ENCODE peak calls at places on chromosomes 4 and X, in six cellular contexts. V is CD8-positive, alpha-beta memory T cell; K is upper lobe of right lung; A is GM23248; J is heart right ventricle; Q is psoas muscle. G is an unnamed sample.

GRCh38 chr4:87382116-87382515 is 8.9 kb downstream of the HSD17B11 start:
- DNase-seq in J (no peak), K (no peak), Q (no peak), V (no peak), A (no peak), G (no peak)

GRCh38 chr4:76035146-76035545 is 724 bp downstream of the CXCL11 start:
- DNase-seq in Q (no peak), J (no peak), K (no peak), A (no peak), V (no peak), G (no peak)

GRCh38 chrX:19133784-19134183 is 11.5 kb upstream of the ADGRG2 start:
- DNase-seq in A (no peak), Q (no peak), J (no peak), K (no peak), V (no peak), G (no peak)

GRCh38 chrX:53682885-53683555 is 3.5 kb downstream of the HUWE1 start:
- DNase-seq in K (no peak), J (peak), A (peak), V (peak), Q (peak), G (no peak)

GRCh38 chrX:41862562-41863184 is 60.7 kb downstream of the CASK start:
- DNase-seq in J (no peak), V (no peak), K (no peak), Q (no peak), A (no peak), G (no peak)

GRCh38 chrX:50066318-50066937 is 134.4 kb downstream of the AKAP4 start:
- DNase-seq in Q (no peak), A (no peak), V (no peak), J (no peak), K (no peak), G (no peak)

GRCh38 chrX:37357436-37357835 is 8.3 kb downstream of the PRRG1 start:
- DNase-seq in V (no peak), A (no peak), Q (no peak), K (no peak), J (no peak), G (no peak)

GRCh38 chrX:45191383-45191782 is 9.3 kb downstream of the DIPK2B start:
- DNase-seq in J (no peak), A (no peak), V (no peak), K (no peak), Q (no peak), G (no peak)

GRCh38 chr4:677431-678293 is 3.3 kb downstream of the MYL5 start:
- DNase-seq in K (no peak), A (peak), J (no peak), Q (no peak), V (no peak), G (peak)

GRCh38 chr4:73704314-73705055 is 35.9 kb upstream of the CXCL8 start:
- DNase-seq in J (peak), Q (peak), K (no peak), V (no peak), A (peak), G (peak)

GRCh38 chrX:150731795-150732194 is 38.6 kb downstream of the MTMR1 start:
- DNase-seq in V (no peak), J (peak), Q (no peak), A (peak), K (no peak), G (no peak)

GRCh38 chr4:61666248-61666647 is 466.1 kb downstream of the ADGRL3 start:
- DNase-seq in A (no peak), J (no peak), V (no peak), Q (no peak), K (no peak), G (no peak)

GRCh38 chr4:68132342-68132741 is 2.7 kb upstream of the TMPRSS11F start:
- DNase-seq in A (no peak), Q (no peak), V (no peak), J (no peak), K (no peak), G (no peak)

GRCh38 chr4:88219099-88219498 is 60.7 kb upstream of the ABCG2 start:
- DNase-seq in K (no peak), J (peak), V (no peak), Q (no peak), A (peak), G (no peak)

GRCh38 chr4:158002203-158002602 is 170.6 kb downstream of the GASK1B start:
- DNase-seq in K (no peak), Q (no peak), V (no peak), A (no peak), J (no peak), G (no peak)

GRCh38 chr4:139645458-139645857 is 20.2 kb upstream of the MGST2 start:
- DNase-seq in V (no peak), J (no peak), Q (no peak), A (no peak), K (no peak), G (no peak)

GRCh38 chrX:153766871-153767673 is 3.0 kb downstream of the PLXNB3 start:
- DNase-seq in A (no peak), K (peak), J (no peak), V (peak), Q (peak), G (no peak)

GRCh38 chr4:30716671-30717207 is 3.4 kb upstream of the PCDH7 start:
- DNase-seq in V (no peak), J (no peak), Q (no peak), K (no peak), A (peak), G (peak)

GRCh38 chrX:74286950-74287349 is 17.0 kb upstream of the ZCCHC13 start:
- DNase-seq in K (no peak), Q (no peak), V (no peak), A (peak), J (no peak), G (no peak)

GRCh38 chrX:46294234-46294633 is 251.0 kb downstream of the ZNF674 start:
- DNase-seq in K (no peak), V (no peak), J (no peak), A (peak), Q (no peak), G (no peak)

GRCh38 chrX:14489437-14489836 is 39.9 kb upstream of the GLRA2 start:
- DNase-seq in A (no peak), K (no peak), J (no peak), Q (no peak), V (no peak), G (no peak)

GRCh38 chr4:121873604-121874003 is 3.3 kb upstream of the BBS7 start:
- DNase-seq in A (no peak), K (no peak), V (no peak), Q (no peak), J (no peak), G (no peak)

GRCh38 chr4:121876070-121876469 is 5.8 kb upstream of the BBS7 start:
- DNase-seq in Q (no peak), J (no peak), K (no peak), A (no peak), V (no peak), G (no peak)

GRCh38 chr4:121875663-121876062 is 5.4 kb upstream of the BBS7 start:
- DNase-seq in Q (no peak), J (no peak), V (no peak), K (no peak), A (no peak), G (no peak)

DNA sequence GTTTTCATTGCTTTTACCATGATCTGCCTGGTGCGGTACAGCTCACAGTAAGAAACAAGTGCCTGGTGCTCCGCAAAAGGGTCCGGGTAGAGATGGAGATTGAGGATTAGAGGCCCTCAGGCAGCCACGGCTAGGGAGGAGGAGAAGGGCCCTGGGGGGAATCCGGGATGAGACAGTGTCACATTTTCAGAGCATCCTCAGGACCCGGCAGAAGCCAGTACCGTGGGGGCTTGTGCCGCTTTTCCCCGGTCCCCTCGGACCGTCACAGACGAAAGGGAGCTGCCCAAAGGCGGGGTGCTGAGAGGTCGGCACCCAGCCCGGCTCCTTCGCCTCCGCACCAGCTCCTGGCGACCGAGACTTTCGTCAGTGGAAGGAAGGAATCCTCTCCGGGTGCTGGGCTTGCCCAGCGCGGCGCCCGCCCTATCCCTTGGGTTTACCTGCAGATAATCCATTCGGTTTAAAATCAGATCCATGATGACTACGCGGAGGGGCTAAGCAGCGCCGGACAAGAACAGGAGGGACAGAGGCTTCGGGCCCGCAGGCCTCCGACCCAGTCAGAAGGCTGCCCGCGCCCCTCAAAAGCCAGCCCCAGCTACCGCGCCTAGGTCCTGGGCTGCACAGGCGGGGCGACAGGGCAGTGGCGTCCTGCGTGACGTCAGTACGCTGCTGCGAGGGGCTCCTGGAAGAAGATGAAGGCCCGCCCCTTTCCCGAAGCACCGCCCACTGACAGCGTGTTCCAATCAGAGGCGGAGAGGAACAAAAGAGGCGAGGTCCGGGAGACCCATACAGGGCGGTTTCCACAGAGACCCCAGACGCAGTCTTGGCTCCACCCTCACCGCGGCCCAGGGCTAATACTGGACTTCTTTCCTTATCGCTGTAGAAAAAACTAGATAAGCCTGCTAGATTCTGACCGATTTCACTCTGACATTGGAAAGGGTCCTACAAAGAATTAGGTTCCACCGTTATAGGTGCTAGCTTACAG is at the start of gene BBS7:
- DNase-seq in K (peak), V (peak), J (peak), Q (peak), A (peak), G (peak)
- H3K27ac ChIP-seq in K (peak), V (peak), J (peak), Q (peak), A (peak), G (peak)

GRCh38 chr4:123125477-123125876 is 203.1 kb upstream of the NUDT6 start:
- DNase-seq in V (no peak), J (no peak), Q (no peak), K (no peak), A (no peak), G (no peak)

GRCh38 chr4:123127218-123127617 is 204.8 kb upstream of the NUDT6 start:
- DNase-seq in J (no peak), Q (no peak), A (peak), K (no peak), V (no peak), G (no peak)

GRCh38 chr4:123116412-123116811 is 194.0 kb upstream of the NUDT6 start:
- DNase-seq in K (no peak), Q (no peak), A (peak), J (no peak), V (no peak), G (no peak)

GRCh38 chr4:123120473-123120872 is 198.1 kb upstream of the NUDT6 start:
- DNase-seq in Q (no peak), A (peak), J (no peak), V (no peak), K (no peak), G (no peak)

GRCh38 chr4:123121241-123121907 is 199.0 kb upstream of the NUDT6 start:
- DNase-seq in A (peak), K (no peak), Q (no peak), J (no peak), V (no peak), G (no peak)
- H3K27ac ChIP-seq in A (no peak), K (no peak), Q (no peak), J (no peak), V (no peak), G (no peak)

GRCh38 chr4:155684892-155685550 is 18.4 kb downstream of the GUCY1A1 start:
- DNase-seq in K (no peak), V (no peak), A (no peak), J (no peak), Q (no peak), G (no peak)

GRCh38 chr4:155692361-155692760 is 25.7 kb downstream of the GUCY1A1 start:
- DNase-seq in J (no peak), V (no peak), A (no peak), K (no peak), Q (no peak), G (no peak)

GRCh38 chr4:155690044-155690837 is 23.6 kb downstream of the GUCY1A1 start:
- DNase-seq in A (no peak), V (no peak), K (no peak), Q (no peak), J (no peak), G (no peak)

GRCh38 chr4:155687380-155687982 is 20.8 kb downstream of the GUCY1A1 start:
- DNase-seq in K (no peak), A (no peak), Q (no peak), J (no peak), V (no peak), G (no peak)

DNA sequence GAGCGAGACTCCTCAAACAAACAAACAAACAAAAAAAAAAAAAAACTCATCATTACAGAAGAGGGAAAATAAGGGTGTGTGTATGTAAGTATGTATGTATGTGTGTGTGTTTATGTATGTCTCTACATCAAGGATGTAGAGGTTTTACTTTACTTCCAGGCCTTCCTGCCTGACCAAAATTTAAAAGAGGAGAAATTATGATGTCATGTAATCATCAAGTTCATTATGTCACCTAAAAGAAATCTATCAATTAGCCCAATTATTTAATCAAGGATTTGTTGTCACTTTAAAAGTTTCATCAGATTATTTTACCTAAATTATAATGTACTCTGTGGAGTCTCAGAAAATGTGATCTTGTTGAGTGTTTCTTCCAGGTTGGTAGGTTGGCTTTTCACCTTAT is 21.6 kb downstream of the GUCY1A1 start:
- DNase-seq in Q (no peak), A (no peak), V (no peak), K (no peak), J (no peak), G (no peak)
- H3K27ac ChIP-seq in Q (no peak), A (no peak), V (no peak), K (no peak), J (peak), G (no peak)

DNA sequence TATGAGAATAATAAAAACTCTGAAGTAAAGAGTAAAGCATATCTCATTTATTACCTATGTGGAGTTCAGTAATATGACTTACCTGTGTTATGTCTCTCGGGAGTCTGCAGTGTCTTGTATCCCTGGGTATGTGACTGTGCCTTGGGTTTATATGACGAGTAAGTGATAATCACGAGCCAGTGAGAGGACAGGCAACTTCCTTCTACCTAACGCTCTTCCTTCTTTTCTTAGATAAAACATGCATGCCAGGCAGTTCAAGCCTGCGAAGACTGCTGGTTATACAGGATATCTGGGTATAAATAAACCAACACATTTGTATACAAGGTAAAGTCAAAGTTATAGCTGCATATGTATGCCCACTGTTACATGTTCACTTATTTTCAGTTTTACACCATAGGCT is at the start of gene HPGDS:
- DNase-seq in J (no peak), V (no peak), K (no peak), Q (no peak), A (no peak), G (no peak)
- H3K27ac ChIP-seq in J (no peak), V (no peak), K (no peak), Q (no peak), A (no peak), G (no peak)

GRCh38 chr4:36944227-36944626 is 300.3 kb upstream of the NWD2 start:
- DNase-seq in J (no peak), Q (no peak), A (no peak), K (no peak), V (no peak), G (no peak)
- H3K27ac ChIP-seq in J (no peak), Q (no peak), A (no peak), K (no peak), V (no peak), G (no peak)

DNA sequence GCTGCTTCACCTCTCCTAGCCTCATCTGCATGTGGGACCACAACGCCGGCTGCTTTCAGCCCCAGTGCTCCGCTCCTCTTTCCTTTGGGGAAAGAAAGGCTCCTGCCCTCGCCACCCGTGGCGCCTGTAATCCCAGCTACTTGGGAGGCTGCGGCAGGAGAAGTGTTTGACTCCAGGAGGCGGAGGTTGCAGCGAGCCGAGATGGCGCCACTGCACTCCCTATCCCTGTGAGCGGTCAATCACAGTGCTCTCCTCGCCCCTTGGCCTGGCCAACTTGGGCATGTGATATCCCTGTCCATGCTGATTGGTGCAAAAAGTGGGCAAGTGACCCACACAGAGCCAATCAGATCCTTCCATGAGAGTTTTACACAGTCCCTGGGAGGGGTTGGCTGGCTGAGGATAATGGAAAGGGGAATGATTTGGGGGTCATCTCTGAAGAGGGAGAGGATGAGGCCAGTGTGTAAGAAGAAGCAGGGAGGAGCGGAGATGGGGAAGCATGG is 56.2 kb downstream of the WFS1 start:
- DNase-seq in Q (no peak), V (no peak), K (no peak), A (no peak), J (no peak), G (no peak)
- H3K27ac ChIP-seq in Q (peak), V (no peak), K (peak), A (no peak), J (peak), G (no peak)

G was measured in colonic mucosa.